ENCODE peak calls at places on chromosome X, in seven cellular contexts. R, I, K, J, W, H and C are unnamed samples.

GRCh38 chrX:112197845-112198244 is 115.3 kb upstream of the TRPC5 start:
- DNase-seq in R (no peak), I (no peak), K (no peak), J (no peak), W (no peak), H (peak; percentile 8), C (no peak)

GRCh38 chrX:13721819-13722527 is 12.4 kb downstream of the TRAPPC2 start:
- DNase-seq in R (no peak), I (peak; percentile 71), K (peak; percentile 46), J (peak; percentile 47), W (no peak), H (peak; percentile 41), C (peak; percentile 62)

GRCh38 chrX:54043084-54043483 is 1.2 kb downstream of the PHF8 start:
- DNase-seq in R (no peak), I (peak; percentile 19), K (peak; percentile 0), J (peak; percentile 15), W (no peak), H (no peak), C (no peak)

GRCh38 chrX:40079572-40079971 is 18.2 kb downstream of the BCOR start:
- DNase-seq in R (no peak), I (no peak), K (no peak), J (no peak), W (no peak), H (no peak), C (no peak)

GRCh38 chrX:123330229-123330942 is 146.3 kb downstream of the GRIA3 start:
- DNase-seq in R (no peak), I (no peak), K (peak; percentile 3), J (peak; percentile 46), W (no peak), H (no peak), C (no peak)

GRCh38 chrX:118181030-118181429 is 64.4 kb upstream of the KLHL13 start:
- DNase-seq in R (no peak), I (peak; percentile 12), K (peak; percentile 69), J (peak; percentile 5), W (no peak), H (no peak), C (peak; percentile 60)

GRCh38 chrX:153773741-153774575 is 6.9 kb upstream of the SRPK3 start:
- DNase-seq in R (no peak), I (no peak), K (no peak), J (no peak), W (no peak), H (no peak), C (no peak)

GRCh38 chrX:105706041-105706440 is 116.3 kb upstream of the NRK start:
- DNase-seq in R (no peak), I (peak; percentile 67), K (peak; percentile 58), J (no peak), W (no peak), H (no peak), C (peak; percentile 73)

GRCh38 chrX:109936114-109936513 is 66.8 kb upstream of the TMEM164 start:
- DNase-seq in R (no peak), I (peak; percentile 15), K (peak; percentile 66), J (peak; percentile 74), W (no peak), H (no peak), C (peak; percentile 83)

GRCh38 chrX:30741545-30741944 is 88.3 kb downstream of the GK start:
- DNase-seq in R (no peak), I (no peak), K (no peak), J (no peak), W (no peak), H (no peak), C (no peak)

GRCh38 chrX:118824173-118824782 is 654 bp downstream of the ZCCHC12 start:
- DNase-seq in R (no peak), I (no peak), K (no peak), J (no peak), W (no peak), H (no peak), C (no peak)

GRCh38 chrX:103629295-103630170 is 758 bp downstream of the TCEAL1 start:
- DNase-seq in R (no peak), I (peak; percentile 69), K (peak; percentile 46), J (peak; percentile 73), W (no peak), H (peak; percentile 89), C (peak; percentile 73)

GRCh38 chrX:150581093-150581775 is 12.8 kb downstream of the MTM1 start:
- DNase-seq in R (no peak), I (peak; percentile 63), K (peak; percentile 76), J (peak; percentile 75), W (no peak), H (no peak), C (peak; percentile 72)

GRCh38 chrX:20362268-20363002 is 95.7 kb upstream of the RPS6KA3 start:
- DNase-seq in R (no peak), I (peak; percentile 40), K (peak; percentile 81), J (peak; percentile 77), W (no peak), H (peak; percentile 63), C (peak; percentile 64)

GRCh38 chrX:40068048-40068447 is 29.7 kb downstream of the BCOR start:
- DNase-seq in R (no peak), I (no peak), K (peak; percentile 15), J (peak; percentile 39), W (peak; percentile 17), H (no peak), C (peak; percentile 19)

GRCh38 chrX:153889123-153889522 is 3.1 kb upstream of the L1CAM start:
- DNase-seq in R (no peak), I (no peak), K (no peak), J (no peak), W (no peak), H (no peak), C (no peak)

GRCh38 chrX:39877919-39878318 is 219.8 kb downstream of the BCOR start:
- DNase-seq in R (no peak), I (no peak), K (no peak), J (no peak), W (no peak), H (no peak), C (no peak)

GRCh38 chrX:107707866-107708265 is 67.7 kb downstream of the TSC22D3 start:
- DNase-seq in R (no peak), I (no peak), K (no peak), J (no peak), W (no peak), H (no peak), C (no peak)

GRCh38 chrX:117973175-117974075 is 143.2 kb downstream of the KLHL13 start:
- DNase-seq in R (no peak), I (peak; percentile 20), K (no peak), J (no peak), W (no peak), H (no peak), C (no peak)

GRCh38 chrX:49901068-49901467 is 21.3 kb upstream of the CLCN5 start:
- DNase-seq in R (no peak), I (no peak), K (no peak), J (no peak), W (no peak), H (no peak), C (no peak)

GRCh38 chrX:68694429-68695205 is 47.2 kb downstream of the STARD8 start:
- DNase-seq in R (no peak), I (no peak), K (no peak), J (peak; percentile 45), W (no peak), H (no peak), C (peak; percentile 16)

GRCh38 chrX:26409636-26410035 is 193.7 kb downstream of the MAGEB5 start:
- DNase-seq in R (no peak), I (no peak), K (no peak), J (no peak), W (no peak), H (no peak), C (no peak)

GRCh38 chrX:80812176-80812575 is 2.5 kb upstream of the BRWD3 start:
- DNase-seq in R (no peak), I (peak; percentile 5), K (no peak), J (peak; percentile 42), W (peak; percentile 1), H (peak; percentile 20), C (no peak)